ENCODE peak calls at places on chromosomes 11 and 22, in ten cellular contexts. W is upper lobe of left lung, Z is mucosa of descending colon, C is psoas muscle, D is PC-3, N is cardiac muscle cell, K is right atrium auricular region, O is colonic mucosa, Y is spleen, R is upper lobe of right lung. F is an unnamed sample.

GRCh38 chr11:73406619-73407018 is 30.4 kb downstream of the RELT start:
- DNase-seq in W (no peak), Z (no peak), C (no peak), D (no peak), N (no peak), K (no peak), O (no peak), Y (no peak), R (peak; percentile 46), F (no peak)

GRCh38 chr11:65500262-65501004 is 1.6 kb downstream of the MALAT1 start:
- DNase-seq in W (no peak), Z (peak; percentile 51), C (peak; percentile 43), D (peak; percentile 50), N (peak; percentile 77), K (no peak), O (peak; percentile 50), Y (no peak), R (peak; percentile 70), F (no peak)

GRCh38 chr11:10809373-10810199 is 860 bp upstream of the EIF4G2 start:
- DNase-seq in W (peak; percentile 32), Z (peak; percentile 74), C (peak; percentile 57), D (peak; percentile 63), N (peak; percentile 85), K (peak; percentile 65), O (peak; percentile 61), Y (peak; percentile 91), R (no peak), F (peak; percentile 84)

GRCh38 chr11:28759311-28759710 is 651.1 kb downstream of the METTL15 start:
- DNase-seq in W (no peak), Z (no peak), C (no peak), D (peak; percentile 83), N (peak; percentile 76), K (no peak), O (no peak), Y (no peak), R (no peak), F (no peak)

GRCh38 chr11:71298016-71298550 is 45.7 kb upstream of the SHANK2 start:
- DNase-seq in W (no peak), Z (no peak), C (no peak), D (no peak), N (no peak), K (peak; percentile 13), O (peak; percentile 4), Y (no peak), R (peak; percentile 47), F (no peak)

GRCh38 chr11:127106142-127106541 is 105.6 kb upstream of the KIRREL3 start:
- DNase-seq in W (peak; percentile 51), Z (no peak), C (no peak), D (no peak), N (no peak), K (no peak), O (no peak), Y (no peak), R (no peak), F (no peak)

GRCh38 chr11:46446343-46446751 is 54.8 kb upstream of the CHRM4 start:
- DNase-seq in W (no peak), Z (no peak), C (no peak), D (no peak), N (peak; percentile 32), K (no peak), O (no peak), Y (no peak), R (no peak), F (peak; percentile 14)

GRCh38 chr11:64119748-64120147 is 46.2 kb downstream of the MACROD1 start:
- DNase-seq in W (no peak), Z (no peak), C (no peak), D (no peak), N (no peak), K (no peak), O (no peak), Y (no peak), R (no peak), F (no peak)

GRCh38 chr22:42909363-42910058 is 52.4 kb upstream of the ARFGAP3 start:
- DNase-seq in W (no peak), Z (no peak), C (no peak), D (no peak), N (no peak), K (no peak), O (no peak), Y (no peak), R (no peak), F (peak; percentile 41)

GRCh38 chr11:9756461-9756860 is 92.6 kb downstream of the SWAP70 start:
- DNase-seq in W (no peak), Z (no peak), C (no peak), D (peak; percentile 43), N (no peak), K (no peak), O (no peak), Y (no peak), R (no peak), F (no peak)

GRCh38 chr11:31802609-31802989 is 8.5 kb downstream of the PAX6 start:
- DNase-seq in W (no peak), Z (no peak), C (no peak), D (no peak), N (no peak), K (no peak), O (no peak), Y (peak; percentile 66), R (no peak), F (peak; percentile 74)

GRCh38 chr22:41050873-41051272 is 41.5 kb upstream of the EP300 start:
- DNase-seq in W (no peak), Z (no peak), C (no peak), D (no peak), N (no peak), K (no peak), O (no peak), Y (no peak), R (no peak), F (no peak)

GRCh38 chr11:77517226-77517625 is 43.3 kb upstream of the PAK1 start:
- DNase-seq in W (no peak), Z (no peak), C (no peak), D (peak; percentile 82), N (no peak), K (no peak), O (no peak), Y (no peak), R (no peak), F (no peak)

GRCh38 chr11:72655896-72656464 is 18.2 kb downstream of the PDE2A start:
- DNase-seq in W (no peak), Z (no peak), C (no peak), D (no peak), N (no peak), K (no peak), O (no peak), Y (no peak), R (no peak), F (no peak)

GRCh38 chr11:44761546-44761961 is 34.8 kb downstream of the TSPAN18 start:
- DNase-seq in W (no peak), Z (no peak), C (no peak), D (no peak), N (no peak), K (peak; percentile 58), O (no peak), Y (no peak), R (no peak), F (no peak)

GRCh38 chr11:111549196-111549868 is 8.8 kb downstream of the LAYN start:
- DNase-seq in W (no peak), Z (no peak), C (no peak), D (no peak), N (no peak), K (no peak), O (no peak), Y (no peak), R (no peak), F (no peak)

GRCh38 chr11:110087820-110088534 is 5.2 kb upstream of the ZC3H12C start:
- DNase-seq in W (peak; percentile 54), Z (no peak), C (no peak), D (no peak), N (peak; percentile 80), K (no peak), O (no peak), Y (no peak), R (no peak), F (peak; percentile 74)

GRCh38 chr11:92653448-92653847 is 316.0 kb upstream of the MTNR1B start:
- DNase-seq in W (no peak), Z (no peak), C (no peak), D (no peak), N (no peak), K (no peak), O (no peak), Y (no peak), R (no peak), F (no peak)
- H3K9me3 ChIP-seq in W (no peaks in the 10 kb centered on the region), Z (no peaks in the 10 kb centered on the region), C (no peaks in the 10 kb centered on the region), D (peaks cover 15% of the 10 kb centered on the region), N (no peaks in the 10 kb centered on the region), K (no peaks in the 10 kb centered on the region), O (no peaks in the 10 kb centered on the region), Y (no peaks in the 10 kb centered on the region), R (no peaks in the 10 kb centered on the region), F (no peaks in the 10 kb centered on the region)

DNA sequence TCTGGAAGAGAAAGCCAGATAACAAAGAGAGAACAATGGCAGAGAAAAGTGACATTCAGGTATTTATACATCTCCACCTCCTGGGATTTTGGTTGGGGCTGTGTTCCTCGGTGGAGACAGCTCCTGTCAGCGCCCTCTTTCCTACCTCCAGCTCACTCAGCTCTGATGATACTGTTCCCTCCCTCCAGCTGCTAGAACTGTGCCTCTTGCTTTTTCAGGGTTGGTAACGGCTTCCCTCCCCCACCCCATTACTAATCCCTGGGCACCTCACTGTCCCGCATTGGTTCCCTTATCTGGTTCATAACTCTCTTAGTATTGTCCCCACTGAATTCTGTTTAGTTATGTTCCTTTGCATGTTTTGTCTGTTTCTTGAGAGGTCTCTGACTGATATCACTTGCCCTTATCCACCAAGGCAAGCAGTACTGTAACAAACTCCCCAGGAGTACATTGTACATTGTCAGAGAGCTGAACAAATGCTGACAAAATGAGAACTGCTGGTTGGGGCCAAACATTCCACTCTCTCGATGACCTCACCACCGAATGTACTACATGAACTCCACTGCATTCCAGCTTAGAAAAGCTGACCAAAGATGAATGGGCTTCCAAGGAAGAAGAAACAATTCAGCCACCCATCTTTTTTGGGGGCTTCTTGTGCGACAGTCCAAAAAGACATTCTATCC is 5.7 kb upstream of the FBXO3 start:
- DNase-seq in W (no peak), Z (no peak), C (no peak), D (no peak), N (peak; percentile 84), K (no peak), O (no peak), Y (no peak), R (no peak), F (peak; percentile 88)
- H3K9me3 ChIP-seq in W (no peaks in the 10 kb centered on the region), Z (no peaks in the 10 kb centered on the region), C (no peaks in the 10 kb centered on the region), D (no peaks in the 10 kb centered on the region), N (no peaks in the 10 kb centered on the region), K (no peaks in the 10 kb centered on the region), O (no peaks in the 10 kb centered on the region), Y (no peaks in the 10 kb centered on the region), R (no peaks in the 10 kb centered on the region), F (no peaks in the 10 kb centered on the region)

DNA sequence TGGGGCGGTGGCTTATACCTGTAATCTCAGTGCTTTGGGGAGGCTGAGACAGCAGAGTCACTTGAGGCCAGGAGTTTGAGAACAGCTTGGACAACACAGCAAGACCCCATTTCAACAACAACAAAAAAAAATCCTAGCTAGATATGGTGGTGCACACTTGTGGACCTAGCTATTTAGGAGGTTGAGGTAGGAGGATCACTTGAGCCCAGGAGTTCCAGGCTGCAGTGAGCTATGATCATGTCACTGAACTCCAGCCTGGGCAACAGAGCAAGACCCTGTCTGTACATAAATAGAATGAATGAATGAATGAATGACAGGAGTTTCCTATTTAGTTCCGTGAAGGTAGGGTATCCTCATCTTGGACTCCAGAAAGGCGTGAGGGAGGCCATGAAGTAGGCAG is 107.0 kb downstream of the OSBP2 start:
- DNase-seq in W (no peak), Z (no peak), C (no peak), D (no peak), N (no peak), K (no peak), O (no peak), Y (no peak), R (no peak), F (no peak)
- H3K9me3 ChIP-seq in W (no peaks in the 10 kb centered on the region), Z (no peaks in the 10 kb centered on the region), C (no peaks in the 10 kb centered on the region), D (no peaks in the 10 kb centered on the region), N (no peaks in the 10 kb centered on the region), K (no peaks in the 10 kb centered on the region), O (no peaks in the 10 kb centered on the region), Y (no peaks in the 10 kb centered on the region), R (no peaks in the 10 kb centered on the region), F (no peaks in the 10 kb centered on the region)

GRCh38 chr11:116107229-116107628 is 603.0 kb upstream of the CADM1 start:
- DNase-seq in W (no peak), Z (no peak), C (no peak), D (no peak), N (no peak), K (no peak), O (no peak), Y (no peak), R (no peak), F (no peak)
- H3K9me3 ChIP-seq in W (no peaks in the 10 kb centered on the region), Z (no peaks in the 10 kb centered on the region), C (no peaks in the 10 kb centered on the region), D (peaks cover 8% of the 10 kb centered on the region), N (no peaks in the 10 kb centered on the region), K (no peaks in the 10 kb centered on the region), O (no peaks in the 10 kb centered on the region), Y (no peaks in the 10 kb centered on the region), R (no peaks in the 10 kb centered on the region), F (no peaks in the 10 kb centered on the region)